ENCODE peak calls at places on chromosome 1, in nine cellular contexts. S, O, U, K, T, J, P, Y and L are unnamed samples.

GRCh38 chr1:43554444-43554992 is 23.8 kb downstream of the PTPRF start:
- DNase-seq in T (peak; percentile 24), S (no peak), Y (no peak), U (no peak), P (no peak), J (no peak), O (no peak), K (peak; percentile 76), L (no peak)

GRCh38 chr1:53502641-53503432 is 43.6 kb downstream of the DMRTB1 start:
- DNase-seq in O (no peak), P (no peak), S (no peak), K (no peak), T (no peak), U (no peak), Y (no peak), J (no peak), L (no peak)

GRCh38 chr1:203268901-203269653 is 36.2 kb upstream of the BTG2 start:
- DNase-seq in U (peak; percentile 76), J (no peak), S (peak; percentile 36), Y (no peak), P (no peak), O (no peak), K (peak; percentile 82), T (peak; percentile 87), L (peak; percentile 67)

GRCh38 chr1:155003766-155004351 is 1.3 kb downstream of the ZBTB7B start:
- DNase-seq in Y (peak; percentile 55), T (no peak), S (no peak), U (peak; percentile 70), P (no peak), O (no peak), K (peak; percentile 77), J (peak; percentile 88), L (no peak)

GRCh38 chr1:47191940-47192457 is 2.2 kb upstream of the PDZK1IP1 start:
- DNase-seq in S (no peak), K (no peak), P (no peak), T (no peak), U (no peak), J (no peak), O (peak; percentile 45), Y (no peak), L (no peak)

GRCh38 chr1:27981146-27981545 is 21.4 kb downstream of the XKR8 start:
- DNase-seq in K (peak; percentile 27), U (no peak), J (no peak), T (no peak), P (no peak), S (no peak), O (no peak), Y (no peak), L (no peak)

GRCh38 chr1:70334436-70334835 is 20.1 kb downstream of the ANKRD13C start:
- DNase-seq in J (no peak), S (no peak), P (no peak), K (no peak), O (no peak), T (no peak), U (no peak), Y (no peak), L (no peak)

GRCh38 chr1:186212574-186213224 is 162.4 kb downstream of the TPR start:
- DNase-seq in P (no peak), O (peak; percentile 46), S (no peak), Y (no peak), U (peak; percentile 64), T (peak; percentile 36), K (peak; percentile 93), J (peak; percentile 33), L (peak; percentile 33)

GRCh38 chr1:229665912-229666558 is 40.0 kb downstream of the URB2 start:
- DNase-seq in S (no peak), J (no peak), K (peak; percentile 21), U (peak; percentile 66), T (no peak), P (no peak), Y (no peak), O (no peak), L (no peak)